ENCODE peak calls at places on chromosomes 4 and X, in four cellular contexts. One of them, this sample, is unnamed.

GRCh38 chr4:185535818-185536729 is 767 bp upstream of the PDLIM3 start:
- DNase-seq in HFFc6: no peak
- DNase-seq in activated CD4-positive, alpha-beta T cell treated with anti-CD3 and anti-CD28 coated beads, Interleukin-2, amount 50 U/mL, for 1 hour: no peak
- DNase-seq in GM04503: no peak
- DNase-seq in this sample: peak

GRCh38 chr4:90254357-90254756 is 127.2 kb downstream of the CCSER1 start:
- DNase-seq in HFFc6: no peak
- DNase-seq in activated CD4-positive, alpha-beta T cell treated with anti-CD3 and anti-CD28 coated beads, Interleukin-2, amount 50 U/mL, for 1 hour: no peak
- DNase-seq in GM04503: no peak
- DNase-seq in this sample: no peak

GRCh38 chr4:113232194-113232593 is 182.7 kb downstream of the ANK2 start:
- DNase-seq in HFFc6: peak
- DNase-seq in activated CD4-positive, alpha-beta T cell treated with anti-CD3 and anti-CD28 coated beads, Interleukin-2, amount 50 U/mL, for 1 hour: no peak
- DNase-seq in GM04503: no peak
- DNase-seq in this sample: no peak

GRCh38 chr4:177740563-177740962 is 298.3 kb upstream of the AGA start:
- DNase-seq in HFFc6: peak
- DNase-seq in activated CD4-positive, alpha-beta T cell treated with anti-CD3 and anti-CD28 coated beads, Interleukin-2, amount 50 U/mL, for 1 hour: no peak
- DNase-seq in GM04503: no peak
- DNase-seq in this sample: no peak

GRCh38 chrX:3295731-3296130 is 50.7 kb downstream of the MXRA5 start:
- DNase-seq in HFFc6: no peak
- DNase-seq in activated CD4-positive, alpha-beta T cell treated with anti-CD3 and anti-CD28 coated beads, Interleukin-2, amount 50 U/mL, for 1 hour: no peak
- DNase-seq in GM04503: no peak
- DNase-seq in this sample: no peak

GRCh38 chrX:1239681-1240142 is 27.3 kb upstream of the CRLF2 start:
- DNase-seq in HFFc6: no peak
- DNase-seq in activated CD4-positive, alpha-beta T cell treated with anti-CD3 and anti-CD28 coated beads, Interleukin-2, amount 50 U/mL, for 1 hour: no peak
- DNase-seq in GM04503: no peak
- DNase-seq in this sample: no peak

GRCh38 chrX:70970482-70970999 is 39.6 kb upstream of the SLC7A3 start:
- DNase-seq in HFFc6: peak
- DNase-seq in activated CD4-positive, alpha-beta T cell treated with anti-CD3 and anti-CD28 coated beads, Interleukin-2, amount 50 U/mL, for 1 hour: no peak
- DNase-seq in GM04503: no peak
- DNase-seq in this sample: peak

GRCh38 chr4:95549246-95550138 is 719 bp upstream of the UNC5C start:
- DNase-seq in HFFc6: no peak
- DNase-seq in activated CD4-positive, alpha-beta T cell treated with anti-CD3 and anti-CD28 coated beads, Interleukin-2, amount 50 U/mL, for 1 hour: no peak
- DNase-seq in GM04503: no peak
- DNase-seq in this sample: peak

GRCh38 chrX:109632906-109633504 is 8.0 kb upstream of the KCNE5 start:
- DNase-seq in HFFc6: peak
- DNase-seq in activated CD4-positive, alpha-beta T cell treated with anti-CD3 and anti-CD28 coated beads, Interleukin-2, amount 50 U/mL, for 1 hour: no peak
- DNase-seq in GM04503: no peak
- DNase-seq in this sample: peak

GRCh38 chr4:122010610-122011009 is 58.8 kb upstream of the TRPC3 start:
- DNase-seq in HFFc6: no peak
- DNase-seq in activated CD4-positive, alpha-beta T cell treated with anti-CD3 and anti-CD28 coated beads, Interleukin-2, amount 50 U/mL, for 1 hour: no peak
- DNase-seq in GM04503: no peak
- DNase-seq in this sample: peak

GRCh38 chr4:183544109-183544508 is 39.3 kb downstream of the ING2 start:
- DNase-seq in HFFc6: no peak
- DNase-seq in activated CD4-positive, alpha-beta T cell treated with anti-CD3 and anti-CD28 coated beads, Interleukin-2, amount 50 U/mL, for 1 hour: no peak
- DNase-seq in GM04503: no peak
- DNase-seq in this sample: no peak

GRCh38 chrX:68719904-68720614 is 72.6 kb downstream of the STARD8 start:
- DNase-seq in HFFc6: no peak
- DNase-seq in activated CD4-positive, alpha-beta T cell treated with anti-CD3 and anti-CD28 coated beads, Interleukin-2, amount 50 U/mL, for 1 hour: no peak
- DNase-seq in GM04503: no peak
- DNase-seq in this sample: no peak